ENCODE peak calls at places on chromosomes 11 and 22, in five cellular contexts. Y is A549, V is K562, P is HepG2, K is GM12878. R is an unnamed sample.

GRCh38 chr22:43375951-43376455 is 32.8 kb upstream of the SCUBE1 start:
- DNase-seq in Y (no peak), V (no peak), P (no peak), K (no peak), R (no peak)

GRCh38 chr11:11081273-11081672 is 223.4 kb upstream of the ZBED5 start:
- DNase-seq in Y (no peak), V (no peak), P (no peak), K (no peak), R (no peak)

GRCh38 chr11:57888385-57888784 is 126.8 kb downstream of the CTNND1 start:
- DNase-seq in Y (no peak), V (no peak), P (no peak), K (no peak), R (no peak)

GRCh38 chr11:45621541-45621940 is 43.9 kb downstream of the CHST1 start:
- DNase-seq in Y (no peak), V (no peak), P (no peak), K (no peak), R (no peak)

GRCh38 chr22:20148414-20148813 is 2.4 kb downstream of the CCDC188 start:
- DNase-seq in Y (no peak), V (no peak), P (no peak), K (no peak), R (no peak)

GRCh38 chr11:32358729-32359128 is 76.6 kb downstream of the WT1 start:
- DNase-seq in Y (no peak), V (no peak), P (no peak), K (no peak), R (no peak)

GRCh38 chr22:26592368-26593015 is 2.6 kb upstream of the TPST2 start:
- DNase-seq in Y (no peak), V (no peak), P (no peak), K (peak), R (no peak)

GRCh38 chr11:113240389-113240788 is 74.0 kb upstream of the TTC12 start:
- DNase-seq in Y (no peak), V (no peak), P (no peak), K (no peak), R (no peak)

GRCh38 chr22:30572840-30573593 is 1.4 kb downstream of the GAL3ST1 start:
- DNase-seq in Y (peak), V (no peak), P (peak), K (no peak), R (no peak)

GRCh38 chr11:72703281-72704008 is 29.2 kb upstream of the PDE2A start:
- DNase-seq in Y (no peak), V (peak), P (no peak), K (no peak), R (no peak)

GRCh38 chr11:115439385-115439784 is 64.8 kb downstream of the CADM1 start:
- DNase-seq in Y (no peak), V (no peak), P (no peak), K (no peak), R (no peak)

GRCh38 chr11:11011617-11012016 is 153.8 kb upstream of the ZBED5 start:
- DNase-seq in Y (no peak), V (no peak), P (no peak), K (no peak), R (no peak)

GRCh38 chr11:94455861-94456260 is 37.8 kb downstream of the MRE11 start:
- DNase-seq in Y (no peak), V (no peak), P (no peak), K (no peak), R (no peak)

GRCh38 chr11:117145393-117145761 is 1.3 kb downstream of the PAFAH1B2 start:
- DNase-seq in Y (peak), V (peak), P (peak), K (no peak), R (no peak)

GRCh38 chr22:39351689-39352214 is 2.0 kb downstream of the SYNGR1 start:
- DNase-seq in Y (no peak), V (no peak), P (no peak), K (peak), R (no peak)

GRCh38 chr11:45513806-45514340 is 151.5 kb downstream of the CHST1 start:
- DNase-seq in Y (no peak), V (no peak), P (no peak), K (no peak), R (no peak)

GRCh38 chr11:73342633-73343032 is 33.6 kb upstream of the RELT start:
- DNase-seq in Y (no peak), V (no peak), P (no peak), K (no peak), R (no peak)

GRCh38 chr11:23653071-23653675 is 792.9 kb upstream of the CCDC179 start:
- DNase-seq in Y (no peak), V (no peak), P (no peak), K (no peak), R (no peak)

GRCh38 chr11:32870676-32871075 is 21.9 kb upstream of the QSER1 start:
- DNase-seq in Y (peak), V (peak), P (no peak), K (no peak), R (peak)

GRCh38 chr11:124961972-124962609 is 8.1 kb downstream of the CCDC15 start:
- DNase-seq in Y (peak), V (peak), P (peak), K (peak), R (no peak)

GRCh38 chr11:96055706-96056387 is 131.9 kb upstream of the MTMR2 start:
- DNase-seq in Y (no peak), V (no peak), P (peak), K (no peak), R (no peak)

GRCh38 chr11:3037041-3037944 is 19.9 kb downstream of the CARS1 start:
- DNase-seq in Y (peak), V (peak), P (peak), K (no peak), R (peak)
- TF ChIP-seq HDAC2 in Y (no peak), V (no peak), P (no peak), K (no peak), R (no peak)

GRCh38 chr22:37273126-37273845 is 9.0 kb upstream of the CYTH4 start:
- DNase-seq in Y (no peak), V (peak), P (no peak), K (no peak), R (no peak)
- TF ChIP-seq HDAC2 in Y (no peak), V (peak), P (no peak), K (no peak), R (no peak)

GRCh38 chr22:32416556-32417085 is 4.6 kb upstream of the RTCB start:
- DNase-seq in Y (no peak), V (no peak), P (no peak), K (no peak), R (no peak)

GRCh38 chr22:32410459-32410858 is 1.6 kb downstream of the RTCB start:
- DNase-seq in Y (no peak), V (no peak), P (peak), K (no peak), R (no peak)

GRCh38 chr22:32411829-32412592 is at the start of gene RTCB:
- DNase-seq in Y (peak), V (peak), P (peak), K (peak), R (peak)

GRCh38 chr22:32411388-32411787 is 659 bp downstream of the RTCB start:
- DNase-seq in Y (no peak), V (peak), P (peak), K (no peak), R (no peak)

GRCh38 chr22:32413715-32414114 is 1.7 kb upstream of the RTCB start:
- DNase-seq in Y (peak), V (no peak), P (peak), K (no peak), R (no peak)
- TF ChIP-seq HDAC2 in Y (no peak), V (no peak), P (no peak), K (no peak), R (no peak)

GRCh38 chr11:1083621-1084551 is 9.2 kb downstream of the MUC2 start:
- DNase-seq in Y (no peak), V (no peak), P (no peak), K (no peak), R (no peak)
- TF ChIP-seq HDAC2 in Y (no peak), V (no peak), P (no peak), K (no peak), R (no peak)

DNA sequence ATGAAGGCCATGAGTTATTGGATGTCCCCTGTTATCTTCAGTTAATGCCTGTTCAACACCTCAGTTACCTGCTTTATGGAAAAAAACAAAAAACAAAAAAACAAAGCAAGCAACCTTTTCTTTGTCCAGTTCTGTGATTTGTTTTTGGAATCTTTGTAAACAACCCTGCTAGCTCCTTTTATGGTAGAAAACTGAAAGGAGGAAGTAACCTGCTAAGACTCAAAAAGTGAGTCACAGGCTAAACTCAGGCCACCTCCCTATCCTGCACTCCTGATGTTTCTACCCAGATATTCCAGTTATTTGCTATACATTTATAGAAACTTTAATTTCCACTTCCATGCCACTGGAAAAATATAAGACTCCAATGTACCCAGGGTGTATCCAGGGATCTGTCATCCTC is 20.6 kb upstream of the TLCD5 start:
- DNase-seq in Y (peak), V (no peak), P (no peak), K (no peak), R (no peak)
- TF ChIP-seq HDAC2 in Y (no peak), V (no peak), P (no peak), K (no peak), R (no peak)

GRCh38 chr22:37427711-37428635 is 694 bp upstream of the ELFN2 start:
- DNase-seq in Y (no peak), V (no peak), P (no peak), K (no peak), R (no peak)

GRCh38 chr22:37427128-37427710 is at the start of gene ELFN2:
- DNase-seq in Y (no peak), V (no peak), P (no peak), K (no peak), R (no peak)

GRCh38 chr22:37430941-37431340 is 3.7 kb upstream of the ELFN2 start:
- DNase-seq in Y (no peak), V (no peak), P (no peak), K (no peak), R (no peak)

GRCh38 chr22:37426532-37427127 is 649 bp downstream of the ELFN2 start:
- DNase-seq in Y (no peak), V (no peak), P (no peak), K (no peak), R (no peak)

DNA sequence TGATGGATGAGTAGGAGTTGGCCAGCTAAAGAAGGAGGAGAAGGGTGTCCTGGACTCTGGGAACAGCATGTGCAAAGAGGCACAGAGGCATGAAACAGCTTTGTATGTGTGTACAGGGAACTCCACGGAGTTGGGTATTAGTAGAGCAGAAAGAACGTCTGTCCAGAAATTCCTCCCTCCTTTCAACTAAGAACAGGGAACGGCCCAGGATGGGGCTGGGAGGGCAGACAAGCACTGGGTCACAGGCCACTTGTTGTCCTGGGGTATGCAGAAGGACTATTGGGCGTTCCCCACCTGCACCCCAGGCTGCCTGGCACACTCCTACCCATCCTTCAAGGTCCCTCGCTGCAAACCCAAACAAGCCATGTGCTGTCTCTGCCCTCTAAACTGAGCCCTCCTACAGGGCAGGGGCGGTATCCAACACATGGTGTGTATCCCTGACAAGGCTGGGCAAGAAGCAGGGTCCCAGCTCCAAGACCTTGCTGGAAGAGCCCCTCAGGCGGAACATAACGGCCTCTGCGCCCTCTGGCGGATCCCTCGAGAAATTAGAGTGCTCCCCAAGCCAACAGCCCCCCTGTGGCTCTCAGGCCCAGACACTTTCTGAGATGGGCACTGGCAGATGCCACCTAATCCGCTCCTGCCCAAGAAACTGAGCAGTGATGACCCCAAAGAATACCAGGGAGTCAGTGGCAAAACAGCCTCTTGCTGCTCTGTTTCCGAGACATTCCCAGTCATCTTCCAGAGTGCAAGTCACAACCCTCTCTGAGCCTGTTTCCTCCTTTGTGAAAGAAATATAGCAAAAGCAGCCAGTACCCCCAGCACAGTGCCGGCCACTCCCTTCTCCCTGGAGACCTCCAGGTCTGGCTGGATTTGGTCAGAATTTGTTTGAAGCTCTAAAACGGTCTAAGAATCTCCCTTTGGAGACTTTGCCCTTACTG is 1.6 kb upstream of the ELFN2 start:
- DNase-seq in Y (peak), V (peak), P (peak), K (no peak), R (peak)
- TF ChIP-seq HDAC2 in Y (no peak), V (no peak), P (no peak), K (no peak), R (no peak)

GRCh38 chr22:36193171-36193570 is 8.4 kb downstream of the APOL4 start:
- DNase-seq in Y (no peak), V (no peak), P (no peak), K (no peak), R (no peak)
- TF ChIP-seq HDAC2 in Y (no peak), V (no peak), P (no peak), K (no peak), R (no peak)